ENCODE peak calls at places on chromosomes 16 and 17, in four cellular contexts. T is omental fat pad; G is NCI-H748 treated with DMSO at 0.1 percent for 48 hours; V is stimulated activated CD4-positive, alpha-beta T cell treated with anti-CD3 and anti-CD28 coated beads, Interleukin-2, amount 100 ng/mL, for 48 hours. L is an unnamed sample.
A peak's percentile ranks its signal among the peaks of the same experiment; 100 is the strongest.

GRCh38 chr16:14628806-14629611 is 1.1 kb downstream of the PARN start:
- DNase-seq in G (no peak), V (no peak), T (no peak), L (no peak)

GRCh38 chr16:4415538-4416199 is 727 bp downstream of the CORO7 start:
- DNase-seq in G (no peak), T (no peak), V (peak; percentile 47), L (no peak)

GRCh38 chr17:46061435-46061834 is 62.4 kb downstream of the STH start:
- DNase-seq in G (no peak), T (no peak), V (no peak), L (no peak)

GRCh38 chr16:72829846-72830620 is 217.9 kb downstream of the ZFHX3 start:
- DNase-seq in T (no peak), G (no peak), V (no peak), L (no peak)

GRCh38 chr17:28476076-28476475 is 2.6 kb downstream of the SLC13A2 start:
- DNase-seq in V (no peak), G (no peak), T (no peak), L (no peak)

GRCh38 chr16:57590654-57591085 is 37.8 kb upstream of the ADGRG1 start:
- DNase-seq in V (no peak), T (no peak), G (no peak), L (no peak)

GRCh38 chr17:8366231-8366630 is 10.3 kb downstream of the KRABD2 start:
- DNase-seq in T (no peak), G (no peak), V (no peak), L (no peak)

GRCh38 chr16:78227855-78228254 is 128.4 kb downstream of the WWOX start:
- DNase-seq in G (no peak), T (no peak), V (no peak), L (no peak)

GRCh38 chr17:31249742-31250141 is 47.3 kb downstream of the OMG start:
- DNase-seq in V (no peak), G (no peak), T (no peak), L (no peak)

GRCh38 chr17:83115202-83115651 is 35.8 kb downstream of the METRNL start:
- DNase-seq in V (no peak), T (no peak), G (no peak), L (no peak)

GRCh38 chr17:39754958-39755549 is 17.3 kb downstream of the GRB7 start:
- DNase-seq in V (no peak), G (no peak), T (no peak), L (no peak)

GRCh38 chr17:15412606-15413005 is 54.8 kb downstream of the CDRT4 start:
- DNase-seq in T (no peak), G (no peak), V (no peak), L (no peak)

GRCh38 chr17:31750578-31750977 is 108.5 kb downstream of the COPRS start:
- DNase-seq in T (no peak), G (no peak), V (no peak), L (no peak)

GRCh38 chr17:46977750-46978488 is 1.1 kb downstream of the RPRML start:
- DNase-seq in T (no peak), V (no peak), G (no peak), L (no peak)

L was measured in ascending aorta.